ENCODE peak calls at places on chromosome 19, in nine cellular contexts. One of them, this sample, is unnamed.

GRCh38 chr19:38173324-38174041 is 50.5 kb downstream of the DPF1 start:
- DNase-seq in sigmoid colon: no peak
- DNase-seq in colonic mucosa: no peak
- DNase-seq in left ventricle myocardium inferior: peak
- DNase-seq in adrenal gland: peak
- DNase-seq in cardiac fibroblast: no peak
- DNase-seq in heart left ventricle: peak
- DNase-seq in Peyer's patch: peak
- DNase-seq in suprapubic skin: peak
- DNase-seq in this sample: no peak

GRCh38 chr19:18966304-18966703 is 25.3 kb upstream of the HOMER3 start:
- DNase-seq in sigmoid colon: no peak
- DNase-seq in colonic mucosa: no peak
- DNase-seq in left ventricle myocardium inferior: no peak
- DNase-seq in adrenal gland: no peak
- DNase-seq in cardiac fibroblast: no peak
- DNase-seq in heart left ventricle: no peak
- DNase-seq in Peyer's patch: no peak
- DNase-seq in suprapubic skin: no peak
- DNase-seq in this sample: no peak

GRCh38 chr19:9528757-9529336 is 9.6 kb downstream of the ZNF426 start:
- DNase-seq in sigmoid colon: no peak
- DNase-seq in colonic mucosa: no peak
- DNase-seq in left ventricle myocardium inferior: no peak
- DNase-seq in adrenal gland: no peak
- DNase-seq in cardiac fibroblast: peak
- DNase-seq in heart left ventricle: no peak
- DNase-seq in Peyer's patch: no peak
- DNase-seq in suprapubic skin: no peak
- DNase-seq in this sample: no peak

GRCh38 chr19:56839665-56840451 is 668 bp downstream of the PEG3 start:
- DNase-seq in sigmoid colon: peak
- DNase-seq in colonic mucosa: peak
- DNase-seq in left ventricle myocardium inferior: peak
- DNase-seq in adrenal gland: peak
- DNase-seq in cardiac fibroblast: no peak
- DNase-seq in heart left ventricle: peak
- DNase-seq in Peyer's patch: peak
- DNase-seq in suprapubic skin: peak
- DNase-seq in this sample: no peak

GRCh38 chr19:3986260-3987041 is 1.2 kb upstream of the EEF2 start:
- DNase-seq in sigmoid colon: no peak
- DNase-seq in colonic mucosa: peak
- DNase-seq in left ventricle myocardium inferior: no peak
- DNase-seq in adrenal gland: no peak
- DNase-seq in cardiac fibroblast: peak
- DNase-seq in heart left ventricle: peak
- DNase-seq in Peyer's patch: peak
- DNase-seq in suprapubic skin: no peak
- DNase-seq in this sample: peak

GRCh38 chr19:56566904-56567273 is 379 bp upstream of the ZNF470 start:
- DNase-seq in sigmoid colon: peak
- DNase-seq in colonic mucosa: peak
- DNase-seq in left ventricle myocardium inferior: peak
- DNase-seq in adrenal gland: peak
- DNase-seq in cardiac fibroblast: peak
- DNase-seq in heart left ventricle: peak
- DNase-seq in Peyer's patch: peak
- DNase-seq in suprapubic skin: peak
- DNase-seq in this sample: no peak

GRCh38 chr19:7415163-7415856 is 66.6 kb downstream of the ARHGEF18 start:
- DNase-seq in sigmoid colon: no peak
- DNase-seq in colonic mucosa: peak
- DNase-seq in left ventricle myocardium inferior: no peak
- DNase-seq in adrenal gland: no peak
- DNase-seq in cardiac fibroblast: no peak
- DNase-seq in heart left ventricle: no peak
- DNase-seq in Peyer's patch: no peak
- DNase-seq in suprapubic skin: no peak
- DNase-seq in this sample: no peak

GRCh38 chr19:45172173-45172572 is 5.9 kb downstream of the TRAPPC6A start:
- DNase-seq in sigmoid colon: no peak
- DNase-seq in colonic mucosa: no peak
- DNase-seq in left ventricle myocardium inferior: no peak
- DNase-seq in adrenal gland: no peak
- DNase-seq in cardiac fibroblast: no peak
- DNase-seq in heart left ventricle: no peak
- DNase-seq in Peyer's patch: no peak
- DNase-seq in suprapubic skin: no peak
- DNase-seq in this sample: no peak

GRCh38 chr19:1469936-1470863 is 8.8 kb downstream of the C19orf25 start:
- DNase-seq in sigmoid colon: no peak
- DNase-seq in colonic mucosa: peak
- DNase-seq in left ventricle myocardium inferior: peak
- DNase-seq in adrenal gland: no peak
- DNase-seq in cardiac fibroblast: no peak
- DNase-seq in heart left ventricle: peak
- DNase-seq in Peyer's patch: peak
- DNase-seq in suprapubic skin: no peak
- DNase-seq in this sample: peak

GRCh38 chr19:1472227-1473055 is 6.6 kb downstream of the C19orf25 start:
- DNase-seq in sigmoid colon: no peak
- DNase-seq in colonic mucosa: no peak
- DNase-seq in left ventricle myocardium inferior: no peak
- DNase-seq in adrenal gland: no peak
- DNase-seq in cardiac fibroblast: no peak
- DNase-seq in heart left ventricle: no peak
- DNase-seq in Peyer's patch: no peak
- DNase-seq in suprapubic skin: no peak
- DNase-seq in this sample: peak

GRCh38 chr19:1473056-1473400 is 6.0 kb downstream of the C19orf25 start:
- DNase-seq in sigmoid colon: no peak
- DNase-seq in colonic mucosa: no peak
- DNase-seq in left ventricle myocardium inferior: no peak
- DNase-seq in adrenal gland: no peak
- DNase-seq in cardiac fibroblast: no peak
- DNase-seq in heart left ventricle: no peak
- DNase-seq in Peyer's patch: no peak
- DNase-seq in suprapubic skin: no peak
- DNase-seq in this sample: no peak

GRCh38 chr19:1470864-1471513 is 8.0 kb downstream of the C19orf25 start:
- DNase-seq in sigmoid colon: no peak
- DNase-seq in colonic mucosa: no peak
- DNase-seq in left ventricle myocardium inferior: no peak
- DNase-seq in adrenal gland: no peak
- DNase-seq in cardiac fibroblast: no peak
- DNase-seq in heart left ventricle: no peak
- DNase-seq in Peyer's patch: no peak
- DNase-seq in suprapubic skin: no peak
- DNase-seq in this sample: peak

DNA sequence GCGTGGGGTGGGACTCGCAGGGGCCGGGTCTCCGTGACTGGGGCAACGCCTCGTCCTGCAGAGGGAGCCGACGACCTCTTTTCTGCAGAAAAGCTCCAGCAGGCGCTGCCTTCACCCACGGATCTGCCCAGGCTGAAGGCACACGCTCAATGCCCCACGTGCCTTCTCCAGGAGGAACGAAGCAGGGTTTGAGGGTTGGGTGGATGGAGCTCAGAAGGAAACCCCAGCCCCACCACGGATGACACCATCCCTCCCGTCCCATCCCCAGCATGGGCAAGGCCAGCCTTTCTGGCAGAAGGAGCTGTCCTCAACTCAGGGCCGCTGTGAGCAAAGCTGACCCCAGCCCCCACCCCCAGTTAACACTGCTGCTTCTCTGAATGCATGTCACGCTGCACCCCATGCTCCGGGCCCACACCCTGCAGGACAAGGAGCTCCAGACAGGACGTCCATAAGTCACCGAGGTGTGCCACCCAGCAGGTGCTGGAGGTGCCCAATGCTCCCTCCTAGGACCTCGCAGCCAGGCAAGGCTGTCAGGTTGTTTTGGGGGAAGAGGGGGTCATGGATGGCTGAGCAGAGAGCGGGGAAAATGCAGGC is 7.4 kb downstream of the C19orf25 start:
- DNase-seq in sigmoid colon: no peak
- DNase-seq in colonic mucosa: no peak
- DNase-seq in left ventricle myocardium inferior: no peak
- DNase-seq in adrenal gland: no peak
- DNase-seq in cardiac fibroblast: no peak
- DNase-seq in heart left ventricle: no peak
- DNase-seq in Peyer's patch: no peak
- DNase-seq in suprapubic skin: no peak
- DNase-seq in this sample: peak
- H3K4me3 ChIP-seq in sigmoid colon: no peak
- H3K4me3 ChIP-seq in colonic mucosa: peak
- H3K4me3 ChIP-seq in left ventricle myocardium inferior: peak
- H3K4me3 ChIP-seq in adrenal gland: no peak
- H3K4me3 ChIP-seq in cardiac fibroblast: no peak
- H3K4me3 ChIP-seq in heart left ventricle: peak
- H3K4me3 ChIP-seq in Peyer's patch: peak
- H3K4me3 ChIP-seq in suprapubic skin: peak
- H3K4me3 ChIP-seq in this sample: no peak

GRCh38 chr19:5035105-5035761 is 66.3 kb downstream of the KDM4B start:
- DNase-seq in sigmoid colon: no peak
- DNase-seq in colonic mucosa: no peak
- DNase-seq in left ventricle myocardium inferior: no peak
- DNase-seq in adrenal gland: peak
- DNase-seq in cardiac fibroblast: no peak
- DNase-seq in heart left ventricle: no peak
- DNase-seq in Peyer's patch: no peak
- DNase-seq in suprapubic skin: no peak
- DNase-seq in this sample: no peak

GRCh38 chr19:5031231-5032100 is 62.6 kb downstream of the KDM4B start:
- DNase-seq in sigmoid colon: peak
- DNase-seq in colonic mucosa: peak
- DNase-seq in left ventricle myocardium inferior: peak
- DNase-seq in adrenal gland: peak
- DNase-seq in cardiac fibroblast: peak
- DNase-seq in heart left ventricle: peak
- DNase-seq in Peyer's patch: peak
- DNase-seq in suprapubic skin: peak
- DNase-seq in this sample: peak

GRCh38 chr19:5030822-5031221 is 61.9 kb downstream of the KDM4B start:
- DNase-seq in sigmoid colon: no peak
- DNase-seq in colonic mucosa: no peak
- DNase-seq in left ventricle myocardium inferior: no peak
- DNase-seq in adrenal gland: no peak
- DNase-seq in cardiac fibroblast: no peak
- DNase-seq in heart left ventricle: no peak
- DNase-seq in Peyer's patch: no peak
- DNase-seq in suprapubic skin: no peak
- DNase-seq in this sample: no peak

GRCh38 chr19:5030136-5030820 is 61.4 kb downstream of the KDM4B start:
- DNase-seq in sigmoid colon: no peak
- DNase-seq in colonic mucosa: no peak
- DNase-seq in left ventricle myocardium inferior: no peak
- DNase-seq in adrenal gland: no peak
- DNase-seq in cardiac fibroblast: no peak
- DNase-seq in heart left ventricle: no peak
- DNase-seq in Peyer's patch: no peak
- DNase-seq in suprapubic skin: no peak
- DNase-seq in this sample: no peak

DNA sequence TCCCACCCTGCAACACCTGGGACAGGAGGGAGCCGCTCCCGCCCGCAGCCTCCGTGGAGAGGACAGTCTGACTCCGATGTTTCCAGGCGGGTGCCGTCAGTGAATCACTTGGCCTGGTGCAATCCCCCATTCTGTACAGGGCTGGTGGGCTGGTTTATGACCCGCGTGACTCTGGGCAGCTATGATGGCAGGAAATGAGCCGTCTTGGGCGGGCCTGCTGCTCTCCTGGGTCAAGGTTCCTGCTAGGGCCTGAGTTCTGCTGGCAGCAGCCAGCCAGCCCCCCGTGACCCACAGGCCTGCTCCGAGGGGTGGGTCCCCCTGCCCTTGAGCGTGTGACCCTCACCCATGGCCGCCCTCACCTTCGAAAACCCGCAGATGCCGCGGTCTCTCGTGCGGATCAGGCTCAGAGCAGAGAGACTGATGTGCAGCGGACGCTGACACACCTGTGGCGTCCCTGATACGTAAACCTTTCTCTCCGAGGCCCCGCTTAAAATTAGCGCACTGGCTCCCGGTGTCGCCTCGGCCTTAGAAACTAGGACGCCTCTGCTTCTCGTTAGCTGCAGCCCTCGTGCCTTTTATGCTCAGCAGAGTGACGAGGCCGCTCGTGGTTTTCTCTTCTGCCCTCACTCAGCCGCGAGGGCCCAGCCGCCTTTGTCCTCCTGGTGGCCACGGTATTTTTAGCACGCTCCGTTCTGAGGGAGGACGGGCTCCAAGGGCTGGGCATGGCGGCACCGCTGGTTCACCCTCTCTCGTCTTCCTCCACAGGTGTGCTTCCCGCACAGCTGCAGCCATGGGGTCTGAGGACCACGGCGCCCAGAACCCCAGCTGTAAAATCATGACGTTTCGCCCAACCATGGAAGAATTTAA is 63.4 kb downstream of the KDM4B start:
- DNase-seq in sigmoid colon: no peak
- DNase-seq in colonic mucosa: no peak
- DNase-seq in left ventricle myocardium inferior: peak
- DNase-seq in adrenal gland: peak
- DNase-seq in cardiac fibroblast: peak
- DNase-seq in heart left ventricle: no peak
- DNase-seq in Peyer's patch: no peak
- DNase-seq in suprapubic skin: no peak
- DNase-seq in this sample: no peak
- TF ChIP-seq CTCF in sigmoid colon: no peak
- TF ChIP-seq CTCF in colonic mucosa: no peak
- TF ChIP-seq CTCF in left ventricle myocardium inferior: peak
- TF ChIP-seq CTCF in adrenal gland: no peak
- TF ChIP-seq CTCF in cardiac fibroblast: peak
- TF ChIP-seq CTCF in heart left ventricle: peak
- TF ChIP-seq CTCF in Peyer's patch: no peak
- TF ChIP-seq CTCF in suprapubic skin: no peak
- TF ChIP-seq CTCF in this sample: no peak

GRCh38 chr19:49690656-49691242 is at the start of gene CPT1C:
- DNase-seq in sigmoid colon: peak
- DNase-seq in colonic mucosa: peak
- DNase-seq in left ventricle myocardium inferior: peak
- DNase-seq in adrenal gland: peak
- DNase-seq in cardiac fibroblast: peak
- DNase-seq in heart left ventricle: peak
- DNase-seq in Peyer's patch: peak
- DNase-seq in suprapubic skin: peak
- DNase-seq in this sample: no peak

GRCh38 chr19:49691243-49692101 is 556 bp downstream of the CPT1C start:
- DNase-seq in sigmoid colon: no peak
- DNase-seq in colonic mucosa: peak
- DNase-seq in left ventricle myocardium inferior: peak
- DNase-seq in adrenal gland: peak
- DNase-seq in cardiac fibroblast: peak
- DNase-seq in heart left ventricle: peak
- DNase-seq in Peyer's patch: no peak
- DNase-seq in suprapubic skin: no peak
- DNase-seq in this sample: no peak

GRCh38 chr19:49690073-49690655 is 752 bp upstream of the CPT1C start:
- DNase-seq in sigmoid colon: no peak
- DNase-seq in colonic mucosa: no peak
- DNase-seq in left ventricle myocardium inferior: no peak
- DNase-seq in adrenal gland: no peak
- DNase-seq in cardiac fibroblast: no peak
- DNase-seq in heart left ventricle: no peak
- DNase-seq in Peyer's patch: no peak
- DNase-seq in suprapubic skin: no peak
- DNase-seq in this sample: no peak

GRCh38 chr19:49689133-49690072 is at the start of gene ADM5:
- DNase-seq in sigmoid colon: no peak
- DNase-seq in colonic mucosa: peak
- DNase-seq in left ventricle myocardium inferior: peak
- DNase-seq in adrenal gland: peak
- DNase-seq in cardiac fibroblast: no peak
- DNase-seq in heart left ventricle: peak
- DNase-seq in Peyer's patch: peak
- DNase-seq in suprapubic skin: no peak
- DNase-seq in this sample: no peak

GRCh38 chr19:49692102-49692599 is 1.2 kb downstream of the CPT1C start:
- DNase-seq in sigmoid colon: no peak
- DNase-seq in colonic mucosa: no peak
- DNase-seq in left ventricle myocardium inferior: no peak
- DNase-seq in adrenal gland: no peak
- DNase-seq in cardiac fibroblast: no peak
- DNase-seq in heart left ventricle: no peak
- DNase-seq in Peyer's patch: no peak
- DNase-seq in suprapubic skin: no peak
- DNase-seq in this sample: no peak
- H3K4me3 ChIP-seq in sigmoid colon: no peak
- H3K4me3 ChIP-seq in colonic mucosa: no peak
- H3K4me3 ChIP-seq in left ventricle myocardium inferior: no peak
- H3K4me3 ChIP-seq in adrenal gland: no peak
- H3K4me3 ChIP-seq in cardiac fibroblast: no peak
- H3K4me3 ChIP-seq in heart left ventricle: no peak
- H3K4me3 ChIP-seq in Peyer's patch: no peak
- H3K4me3 ChIP-seq in suprapubic skin: no peak
- H3K4me3 ChIP-seq in this sample: no peak

DNA sequence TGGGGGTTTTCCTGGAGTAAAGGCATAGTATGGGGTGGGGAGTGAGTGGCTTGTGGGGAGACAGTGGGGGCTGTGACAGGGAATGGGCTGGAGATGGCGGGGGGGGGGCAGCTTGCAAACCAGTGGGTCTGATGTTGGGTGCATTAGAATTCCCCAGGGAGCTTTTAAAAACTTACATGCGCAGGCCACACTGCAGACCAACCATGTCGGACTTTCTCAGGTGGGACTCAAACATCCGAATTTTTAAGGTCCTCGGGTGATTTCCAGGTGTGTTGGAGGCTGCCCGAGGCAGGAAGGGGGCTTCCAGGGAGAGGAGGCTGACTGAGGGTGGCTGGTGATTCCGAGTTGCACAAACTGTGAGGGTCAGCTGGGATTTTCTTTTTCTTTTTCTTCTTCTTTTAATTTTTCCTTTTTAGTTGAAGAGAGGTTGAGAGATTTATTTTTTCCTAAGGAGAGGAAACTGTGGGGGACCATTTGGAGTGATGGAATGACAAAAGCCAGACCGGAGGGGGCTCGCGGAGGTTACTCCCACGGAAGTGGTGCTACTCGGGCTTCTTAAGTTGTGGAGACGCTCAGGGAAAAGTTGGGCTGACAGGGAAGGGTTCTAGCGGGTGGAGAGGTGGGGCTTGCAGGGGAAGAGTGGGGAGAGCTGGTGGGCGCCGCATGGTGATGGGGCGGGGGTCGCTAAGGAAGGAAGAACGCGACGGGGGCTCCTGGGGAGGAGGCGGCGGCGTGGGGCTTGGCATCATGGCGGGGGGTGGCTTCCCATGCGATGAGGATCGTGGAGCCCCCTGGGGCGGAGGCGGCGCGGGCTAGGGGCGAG is 1.0 kb upstream of the CACNG8 start:
- DNase-seq in sigmoid colon: no peak
- DNase-seq in colonic mucosa: no peak
- DNase-seq in left ventricle myocardium inferior: no peak
- DNase-seq in adrenal gland: no peak
- DNase-seq in cardiac fibroblast: peak
- DNase-seq in heart left ventricle: no peak
- DNase-seq in Peyer's patch: no peak
- DNase-seq in suprapubic skin: no peak
- DNase-seq in this sample: no peak
- TF ChIP-seq CTCF in sigmoid colon: no peak
- TF ChIP-seq CTCF in colonic mucosa: no peak
- TF ChIP-seq CTCF in left ventricle myocardium inferior: no peak
- TF ChIP-seq CTCF in adrenal gland: no peak
- TF ChIP-seq CTCF in cardiac fibroblast: no peak
- TF ChIP-seq CTCF in heart left ventricle: no peak
- TF ChIP-seq CTCF in Peyer's patch: no peak
- TF ChIP-seq CTCF in suprapubic skin: no peak
- TF ChIP-seq CTCF in this sample: no peak